ENCODE peak calls at places on chromosomes 12 and 14, in four cellular contexts. I is AG04450, H is prostate gland, M is GM12865. Y is an unnamed sample.

GRCh38 chr12:105355752-105356151 is 25.3 kb downstream of the C12orf75 start:
- DNase-seq in I (peak), H (no peak), M (no peak), Y (peak)

GRCh38 chr12:86134571-86134970 is 121.6 kb downstream of the MGAT4C start:
- DNase-seq in I (no peak), H (no peak), M (no peak), Y (peak)

GRCh38 chr12:53324113-53324778 is 2.8 kb upstream of the AAAS start:
- DNase-seq in I (no peak), H (no peak), M (peak), Y (no peak)

GRCh38 chr14:100784523-100785337 is 41.2 kb upstream of the MEG3 start:
- DNase-seq in I (no peak), H (no peak), M (no peak), Y (no peak)

GRCh38 chr14:101876539-101876938 is 87.8 kb upstream of the DYNC1H1 start:
- DNase-seq in I (no peak), H (peak), M (peak), Y (peak)

GRCh38 chr14:75522224-75522764 is at the start of gene BATF:
- DNase-seq in I (no peak), H (no peak), M (peak), Y (no peak)

GRCh38 chr14:85122690-85123089 is 407.3 kb upstream of the FLRT2 start:
- DNase-seq in I (peak), H (peak), M (no peak), Y (peak)

GRCh38 chr14:75566321-75566720 is 12.1 kb upstream of the FLVCR2 start:
- DNase-seq in I (no peak), H (peak), M (peak), Y (peak)

GRCh38 chr12:11724888-11725310 is 75.4 kb downstream of the ETV6 start:
- DNase-seq in I (no peak), H (no peak), M (no peak), Y (peak)

GRCh38 chr12:131982041-131982440 is 32.3 kb downstream of the EP400 start:
- DNase-seq in I (no peak), H (no peak), M (no peak), Y (no peak)

GRCh38 chr12:49533331-49533730 is 5.5 kb upstream of the KCNH3 start:
- DNase-seq in I (no peak), H (no peak), M (no peak), Y (no peak)

GRCh38 chr14:55813635-55814034 is 233.6 kb downstream of the KTN1 start:
- DNase-seq in I (no peak), H (no peak), M (no peak), Y (no peak)
- TF ChIP-seq CTCF in I (no peak), H (no peak), M (no peak), Y (no peak)

GRCh38 chr12:103671367-103671766 is 84.3 kb downstream of the STAB2 start:
- DNase-seq in I (no peak), H (no peak), M (no peak), Y (no peak)
- H3K4me3 ChIP-seq in I (no peak), H (no peak), M (no peak), Y (no peak)

GRCh38 chr14:88129306-88130056 is 124.5 kb downstream of the GPR65 start:
- DNase-seq in I (no peak), H (no peak), M (peak), Y (peak)
- TF ChIP-seq CTCF in I (no peak), H (no peak), M (no peak), Y (peak)

DNA sequence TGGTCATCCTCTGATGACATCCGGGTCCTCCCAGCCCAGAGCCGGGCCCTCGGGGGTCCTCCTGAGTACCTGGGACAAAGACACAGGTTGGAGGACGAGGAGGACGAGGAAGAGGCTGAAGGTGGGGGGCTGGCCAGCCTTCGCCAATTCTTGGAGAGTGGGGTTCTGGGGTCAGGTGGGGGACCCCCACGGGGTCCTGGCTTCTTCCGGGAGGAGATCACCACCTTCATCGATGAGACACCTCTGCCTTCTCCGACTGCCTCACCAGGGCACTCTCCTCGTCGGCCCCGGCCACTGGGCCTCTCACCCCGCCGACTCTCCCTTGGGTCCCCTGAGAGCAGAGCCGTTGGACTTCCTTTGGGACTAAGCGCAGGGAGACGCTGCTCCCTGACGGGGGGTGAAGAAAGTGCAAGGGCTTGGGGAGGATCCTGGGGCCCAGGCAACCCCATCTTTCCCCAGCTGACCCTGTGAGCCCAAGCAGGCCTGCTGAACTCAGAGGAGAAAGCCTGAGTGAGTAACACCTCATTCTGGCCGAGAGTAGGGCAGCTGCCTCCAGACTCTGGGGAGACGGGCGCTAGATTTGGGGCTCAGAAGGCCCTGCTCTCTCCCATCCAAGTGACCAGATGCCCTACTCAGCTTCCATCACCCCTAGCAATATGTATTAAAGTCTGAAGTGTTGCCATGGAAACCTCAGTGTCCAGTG is 1.3 kb upstream of the P3H3 start:
- DNase-seq in I (no peak), H (no peak), M (no peak), Y (no peak)
- H3K4me3 ChIP-seq in I (no peak), H (no peak), M (no peak), Y (no peak)

DNA sequence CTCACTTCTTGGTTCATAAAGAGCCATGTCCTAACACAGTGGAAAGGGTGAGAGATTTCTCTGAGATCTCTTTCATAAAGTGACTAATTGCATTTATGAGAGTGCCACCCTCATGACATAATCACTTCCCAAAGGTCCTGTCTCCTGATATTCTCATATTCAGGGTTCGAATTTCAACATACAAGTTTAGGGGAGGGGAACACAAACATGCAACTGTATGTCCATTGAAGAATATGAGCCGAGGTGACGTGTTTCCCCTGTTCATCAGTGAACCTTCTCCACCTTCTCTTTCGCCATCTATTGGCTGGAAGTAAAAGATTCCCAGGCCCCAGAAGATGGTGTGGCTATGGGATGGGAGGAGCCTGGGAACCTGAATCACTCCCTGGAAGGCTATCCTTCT is 354.2 kb upstream of the ATP2B1 start:
- DNase-seq in I (no peak), H (no peak), M (no peak), Y (peak)
- TF ChIP-seq CTCF in I (no peak), H (no peak), M (no peak), Y (no peak)

DNA sequence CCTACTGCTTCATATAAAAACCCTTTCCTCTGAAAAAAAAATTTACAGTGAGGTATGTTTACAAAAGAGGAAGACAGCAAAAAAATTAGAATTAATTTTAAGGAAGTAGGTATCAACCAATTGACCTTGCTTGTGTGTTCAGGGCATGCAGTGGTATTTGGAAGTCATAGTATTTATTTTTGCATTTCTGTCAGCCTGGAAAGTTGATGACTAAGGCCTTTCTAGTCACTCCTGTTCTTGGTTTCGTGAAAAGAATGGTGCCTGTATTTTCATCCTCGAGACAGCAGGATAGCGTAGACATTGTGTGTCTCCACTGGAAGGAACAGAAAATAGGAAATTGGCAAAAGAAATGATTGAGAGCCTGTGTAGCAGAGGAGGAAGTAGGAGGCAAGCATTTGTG is 24.5 kb downstream of the SLC16A7 start:
- DNase-seq in I (no peak), H (no peak), M (no peak), Y (peak)
- H3K4me3 ChIP-seq in I (no peak), H (no peak), M (no peak), Y (no peak)

GRCh38 chr12:7937867-7938506 is 2.0 kb upstream of the SLC2A3 start:
- DNase-seq in I (no peak), H (no peak), M (peak), Y (peak)
- TF ChIP-seq CTCF in I (peak), H (no peak), M (peak), Y (no peak)

DNA sequence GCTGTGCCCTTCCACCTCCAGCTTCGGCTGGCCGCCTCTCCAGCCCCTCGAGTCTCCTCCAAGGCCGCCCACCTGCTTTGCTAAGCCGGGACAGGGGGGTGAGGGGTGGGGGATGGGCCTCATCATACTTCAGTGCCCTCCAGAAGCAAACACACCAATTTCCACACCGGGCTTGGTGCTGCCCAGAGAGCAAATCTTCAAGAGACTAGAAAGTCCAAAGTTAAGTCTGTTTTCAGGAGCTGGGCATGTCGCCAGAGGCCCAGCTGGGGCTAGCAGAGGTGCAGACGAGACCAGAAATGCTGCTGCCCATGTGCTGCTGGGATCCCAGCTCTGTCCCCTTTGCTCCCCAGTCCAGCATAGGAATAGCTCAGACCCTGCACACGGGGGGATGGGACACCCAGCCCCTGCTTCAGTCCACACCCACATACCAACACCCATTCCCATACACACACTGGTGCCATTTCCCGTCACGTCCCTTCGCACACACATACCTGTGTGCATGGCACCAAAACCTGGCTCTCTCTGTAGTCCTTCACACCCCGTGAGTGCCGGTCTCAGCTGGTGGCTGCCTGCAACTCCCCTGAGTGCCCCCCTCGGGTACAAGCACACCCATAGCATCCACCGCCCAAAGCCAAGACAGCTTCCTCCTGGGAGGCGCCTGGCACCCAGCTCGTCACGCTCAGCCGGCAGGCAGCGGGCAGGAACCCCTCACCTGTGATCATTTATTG is 994 bp downstream of the SLC6A12 start:
- DNase-seq in I (no peak), H (no peak), M (peak), Y (no peak)
- H3K4me3 ChIP-seq in I (no peak), H (no peak), M (no peak), Y (no peak)

DNA sequence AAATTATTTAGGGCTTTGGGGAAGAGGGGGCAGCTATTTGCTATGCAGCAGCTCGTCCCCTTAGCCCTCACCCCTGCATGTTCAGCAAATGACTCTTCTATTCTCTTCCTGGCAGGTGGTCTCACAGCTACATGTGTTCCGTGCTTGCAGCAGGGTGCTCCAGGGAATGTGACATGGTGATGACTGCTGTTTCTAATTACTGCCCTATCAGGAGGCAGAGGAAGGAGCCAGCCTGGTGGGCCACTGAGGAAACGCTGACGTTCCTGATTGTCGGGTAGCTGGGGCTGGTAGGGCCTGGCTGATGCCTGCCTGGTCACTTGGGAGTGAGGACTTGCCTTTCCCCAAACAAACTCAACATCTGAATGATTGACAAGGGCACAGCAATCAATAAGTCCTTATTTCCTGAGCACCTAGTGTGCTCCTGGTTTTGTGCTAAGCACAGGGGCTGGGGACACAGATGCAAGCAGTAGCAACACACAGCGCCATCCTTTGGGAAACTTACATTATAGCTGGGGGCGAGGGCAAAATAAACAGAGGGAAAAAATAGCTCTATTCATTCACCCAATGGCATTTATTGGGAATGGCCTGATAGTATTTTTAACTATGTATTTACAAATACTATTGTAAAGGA is 377.8 kb downstream of the FUT8 start:
- DNase-seq in I (no peak), H (no peak), M (no peak), Y (no peak)
- TF ChIP-seq CTCF in I (no peak), H (no peak), M (no peak), Y (no peak)

Y was measured in fibroblast of mammary gland.